ENCODE peak calls at places on chromosomes 13 and 19, in six cellular contexts. D is iPS-NIHi11, R is GM10248, O is NCI-H1417, A is breast epithelium, L is DMS 273 treated with DMSO at 0.1 percent for 48 hours. K is an unnamed sample.
A peak's percentile ranks its signal among the peaks of the same experiment; 100 is the strongest.

GRCh38 chr19:1648926-1649541 is 3.4 kb downstream of the TCF3 start:
- DNase-seq in O (no peak), A (no peak), R (no peak), L (no peak), D (no peak), K (no peak)

GRCh38 chr13:38753878-38754277 is 67.0 kb downstream of the FREM2 start:
- DNase-seq in A (no peak), O (no peak), D (peak; percentile 18), R (no peak), L (no peak), K (no peak)

GRCh38 chr13:101514100-101514499 is 61.6 kb downstream of the ITGBL1 start:
- DNase-seq in R (no peak), L (no peak), A (no peak), O (no peak), D (no peak), K (no peak)

GRCh38 chr19:47258895-47259555 is 2.7 kb downstream of the CCDC9 start:
- DNase-seq in A (no peak), R (no peak), L (no peak), O (no peak), D (no peak), K (no peak)

GRCh38 chr19:40465025-40465780 is at the start of gene BLVRB:
- DNase-seq in L (no peak), O (peak; percentile 26), D (no peak), A (peak; percentile 73), R (no peak), K (no peak)

GRCh38 chr19:39677931-39678889 is 22.5 kb downstream of the LGALS16 start:
- DNase-seq in R (no peak), O (peak; percentile 72), L (no peak), D (no peak), A (peak; percentile 24), K (peak; percentile 14)

GRCh38 chr19:38190793-38191192 is 33.2 kb downstream of the DPF1 start:
- DNase-seq in L (no peak), O (no peak), A (no peak), R (no peak), D (no peak), K (no peak)

GRCh38 chr19:6667114-6667627 is 2.8 kb downstream of the TNFSF14 start:
- DNase-seq in A (no peak), D (no peak), L (no peak), R (no peak), O (no peak), K (no peak)

K was measured in dermis blood vessel endothelial cell.